ENCODE peak calls at places on chromosomes 11 and 22, in six cellular contexts. G, D, A, C, Y and K are unnamed samples.

GRCh38 chr11:121714356-121714755 is 261.6 kb upstream of the SORL1-AS1 start:
- DNase-seq in G (no peak), D (no peak), A (no peak), C (no peak), Y (no peak), K (no peak)

GRCh38 chr22:46551996-46552395 is 14.6 kb upstream of the CELSR1 start:
- DNase-seq in G (no peak), D (no peak), A (no peak), C (no peak), Y (peak; percentile 14), K (no peak)

GRCh38 chr11:119509969-119510401 is 87.0 kb upstream of the THY1 start:
- DNase-seq in G (peak; percentile 58), D (peak; percentile 21), A (peak; percentile 87), C (peak; percentile 89), Y (no peak), K (peak; percentile 68)

GRCh38 chr11:121198491-121198890 is 94.1 kb upstream of the SC5D start:
- DNase-seq in G (no peak), D (no peak), A (no peak), C (peak; percentile 8), Y (no peak), K (no peak)

GRCh38 chr22:39666495-39666894 is 95.9 kb downstream of the CACNA1I start:
- DNase-seq in G (no peak), D (no peak), A (no peak), C (no peak), Y (no peak), K (no peak)

GRCh38 chr11:128311742-128312719 is 275.3 kb downstream of the ETS1 start:
- DNase-seq in G (no peak), D (no peak), A (no peak), C (no peak), Y (no peak), K (no peak)

GRCh38 chr11:45534132-45534531 is 131.3 kb downstream of the CHST1 start:
- DNase-seq in G (no peak), D (no peak), A (no peak), C (no peak), Y (no peak), K (no peak)

GRCh38 chr11:19241260-19242183 is 777 bp upstream of the E2F8 start:
- DNase-seq in G (no peak), D (peak; percentile 58), A (peak; percentile 14), C (peak; percentile 83), Y (peak; percentile 65), K (peak; percentile 87)

DNA sequence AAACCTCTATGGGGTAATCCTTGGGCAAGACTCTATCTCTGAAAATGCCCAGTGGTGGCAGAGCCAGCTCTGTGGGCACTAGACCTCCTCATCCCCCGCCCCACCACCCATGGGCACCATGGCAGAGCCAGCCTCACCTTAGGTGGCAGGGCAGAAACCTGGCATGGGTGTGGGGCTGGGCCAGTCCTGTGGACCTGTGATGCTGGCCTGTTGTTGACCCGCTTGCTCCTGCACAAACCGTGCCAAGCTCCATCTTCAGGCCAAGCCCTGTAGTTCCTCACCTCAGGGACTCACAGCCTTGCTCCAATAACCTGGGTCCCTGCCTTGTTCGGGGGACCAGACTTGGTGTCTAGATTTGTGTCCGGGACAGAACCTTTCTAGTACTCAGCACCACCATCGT is 8.9 kb upstream of the SERPINH1 start:
- DNase-seq in G (no peak), D (no peak), A (no peak), C (no peak), Y (no peak), K (no peak)
- TF ChIP-seq CTCF in G (no peak), D (no peak), A (no peak), C (no peak), Y (no peak), K (no peak)

DNA sequence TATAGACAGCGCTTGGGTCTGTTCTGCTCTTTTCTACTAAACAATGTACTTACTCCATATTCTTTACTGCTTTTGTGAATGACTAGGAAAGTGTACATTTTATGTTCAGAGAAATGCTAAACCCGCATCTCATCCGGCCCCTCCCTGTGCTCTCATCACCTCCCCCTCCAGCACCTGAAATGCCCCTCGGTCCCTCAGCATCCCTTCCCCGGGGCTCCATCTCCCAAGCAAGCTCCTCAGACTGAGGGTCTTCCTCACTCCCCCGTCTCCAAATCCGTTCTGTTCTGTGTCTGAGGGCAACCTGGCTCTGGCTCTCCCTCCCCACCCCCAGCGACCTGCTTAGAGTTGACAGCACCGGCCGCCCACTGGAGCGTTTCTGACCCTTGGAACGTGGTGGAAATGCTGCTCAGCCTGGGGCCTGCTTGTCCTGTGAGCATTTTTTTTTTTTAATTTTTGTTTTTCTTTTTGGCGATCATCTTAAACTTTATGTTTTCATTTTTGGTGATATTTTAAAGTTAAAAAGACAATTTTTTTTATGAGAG is 1.4 kb downstream of the SELENOO start:
- DNase-seq in G (no peak), D (no peak), A (no peak), C (no peak), Y (no peak), K (no peak)
- TF ChIP-seq CTCF in G (no peak), D (no peak), A (no peak), C (no peak), Y (no peak), K (no peak)

DNA sequence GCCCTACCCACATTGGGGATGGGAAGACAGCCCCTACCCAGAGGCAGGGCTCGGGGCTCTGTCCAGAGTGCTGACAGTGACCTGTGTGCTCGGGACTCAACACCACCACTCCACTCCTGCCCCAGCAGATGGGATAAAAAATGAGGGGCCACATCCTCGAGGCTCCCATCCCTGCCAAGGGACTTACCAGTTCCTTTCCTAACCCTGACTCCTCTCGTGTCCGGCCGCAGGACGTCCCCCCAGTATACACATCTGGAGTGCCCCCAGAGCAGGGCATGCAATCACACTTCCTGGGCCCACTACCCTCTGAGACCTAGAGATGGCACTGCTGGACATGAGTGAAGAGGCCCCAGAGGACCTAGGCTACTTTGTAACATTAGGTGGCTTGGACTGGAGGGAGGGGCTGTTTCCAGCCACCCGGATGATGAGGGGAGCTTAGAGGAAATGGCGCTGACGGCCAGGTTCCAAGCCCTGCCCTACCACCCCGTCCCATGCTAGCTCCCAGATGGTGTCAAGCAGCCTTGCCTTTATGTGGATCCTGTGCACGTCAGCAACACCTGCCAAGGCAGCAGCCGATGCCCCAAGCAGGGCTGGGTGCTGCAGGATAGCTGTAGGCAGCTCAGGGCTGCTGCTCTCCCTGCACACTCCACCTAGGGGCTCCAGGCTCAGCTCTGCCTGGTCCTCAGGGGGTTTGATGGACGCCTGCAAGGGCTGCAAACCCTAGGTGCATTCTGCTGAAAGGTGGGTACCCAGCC is 86.6 kb downstream of the DGCR2 start:
- DNase-seq in G (no peak), D (no peak), A (no peak), C (peak; percentile 65), Y (no peak), K (no peak)
- TF ChIP-seq CTCF in G (no peak), D (peak; percentile 20), A (no peak), C (peak; percentile 35), Y (no peak), K (no peak)

GRCh38 chr11:22536036-22536435 is 89.6 kb downstream of the FANCF start:
- DNase-seq in G (no peak), D (peak; percentile 16), A (no peak), C (no peak), Y (no peak), K (no peak)

DNA sequence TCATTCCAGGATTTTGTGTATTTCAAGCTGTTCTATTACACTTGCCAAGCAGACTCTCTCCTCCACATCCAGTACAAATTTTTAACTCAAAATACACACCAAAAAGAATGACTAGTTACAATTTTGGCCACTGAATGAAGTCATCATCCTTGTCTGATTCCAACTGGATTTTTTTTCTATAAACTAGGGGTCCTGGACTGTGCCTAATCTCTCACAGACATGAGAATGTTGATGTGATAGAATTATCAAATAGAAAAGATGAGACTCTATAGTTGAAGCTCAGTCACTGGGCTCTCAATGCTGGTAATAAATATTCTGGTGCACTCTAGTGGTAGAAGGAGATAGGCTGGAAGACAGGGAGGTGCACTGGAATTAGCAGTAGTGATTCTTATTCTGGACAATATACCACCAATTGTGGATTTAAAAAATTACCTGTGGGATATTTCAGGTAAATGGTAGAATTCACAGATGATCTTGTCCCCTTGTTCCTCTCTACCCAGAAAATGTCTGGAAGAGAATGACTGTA is 85.7 kb downstream of the FANCF start:
- DNase-seq in G (no peak), D (peak; percentile 52), A (peak; percentile 20), C (peak; percentile 3), Y (no peak), K (no peak)
- TF ChIP-seq CTCF in G (no peak), D (peak; percentile 70), A (peak; percentile 62), C (peak; percentile 31), Y (peak; percentile 68), K (no peak)

GRCh38 chr11:88183233-88183632 is 8.0 kb upstream of the RAB38 start:
- DNase-seq in G (no peak), D (no peak), A (no peak), C (no peak), Y (no peak), K (no peak)

GRCh38 chr11:88181776-88182175 is 6.5 kb upstream of the RAB38 start:
- DNase-seq in G (no peak), D (peak; percentile 18), A (no peak), C (no peak), Y (no peak), K (no peak)

GRCh38 chr11:88179141-88179540 is 3.9 kb upstream of the RAB38 start:
- DNase-seq in G (no peak), D (peak; percentile 59), A (no peak), C (no peak), Y (no peak), K (peak; percentile 32)

GRCh38 chr11:88178211-88178610 is 3.0 kb upstream of the RAB38 start:
- DNase-seq in G (no peak), D (no peak), A (peak; percentile 46), C (no peak), Y (no peak), K (no peak)

GRCh38 chr11:88179966-88180629 is 4.9 kb upstream of the RAB38 start:
- DNase-seq in G (no peak), D (peak; percentile 65), A (peak; percentile 39), C (no peak), Y (no peak), K (peak; percentile 23)
- TF ChIP-seq CTCF in G (no peak), D (no peak), A (peak; percentile 28), C (no peak), Y (no peak), K (no peak)

GRCh38 chr11:68798221-68798813 is 43.4 kb downstream of the CPT1A start:
- DNase-seq in G (no peak), D (no peak), A (peak; percentile 33), C (peak; percentile 55), Y (peak; percentile 67), K (peak; percentile 69)
- TF ChIP-seq CTCF in G (peak; percentile 75), D (peak; percentile 61), A (peak; percentile 67), C (peak; percentile 80), Y (peak; percentile 37), K (peak; percentile 45)

DNA sequence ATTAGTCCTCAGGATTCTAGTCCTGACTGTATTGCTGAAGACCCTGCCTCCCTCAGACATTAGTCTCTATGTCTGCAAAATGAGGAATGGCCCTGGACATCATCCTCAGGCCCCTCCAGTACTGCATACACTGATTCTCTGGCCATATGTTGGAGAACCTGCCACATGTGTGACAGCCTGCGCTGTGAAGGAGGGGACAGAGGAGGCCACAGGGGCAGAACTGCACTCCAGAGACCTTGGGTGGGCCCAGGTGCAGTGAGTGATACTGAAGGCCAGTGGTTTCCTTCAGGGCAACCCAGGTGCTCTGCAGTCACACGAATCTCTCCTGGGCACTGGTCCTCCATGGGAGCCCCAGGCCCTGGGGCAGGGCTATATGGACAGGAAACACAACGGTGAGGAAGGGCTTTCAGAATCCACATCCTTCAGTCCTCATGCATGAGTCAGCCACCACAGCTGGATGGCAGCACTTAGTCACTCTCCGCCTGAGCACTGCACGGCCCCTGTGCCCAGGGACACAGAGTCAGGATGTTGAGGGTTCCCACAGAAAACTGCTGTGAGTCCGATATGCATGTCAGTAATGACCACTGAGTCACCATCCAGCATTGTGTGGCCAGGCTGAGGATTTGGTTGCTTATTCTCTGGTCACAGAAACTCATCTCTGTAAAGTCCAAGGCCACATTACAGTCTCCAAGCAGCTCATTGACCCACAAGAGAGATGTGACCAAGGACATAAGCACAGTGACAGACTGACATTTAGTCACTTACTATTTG is 39.7 kb downstream of the ME3 start:
- DNase-seq in G (no peak), D (peak; percentile 87), A (peak; percentile 88), C (peak; percentile 72), Y (peak; percentile 59), K (no peak)
- TF ChIP-seq CTCF in G (no peak), D (no peak), A (peak; percentile 19), C (peak; percentile 35), Y (peak; percentile 23), K (no peak)